ENCODE peak calls at places on chromosomes 3 and 15, in seven cellular contexts. N is psoas muscle, B is AG09309, W is kidney epithelial cell, O is AG04450, A is HL-60, C is cardiac fibroblast. H is an unnamed sample.

GRCh38 chr3:137012097-137012501 is 54.3 kb downstream of the IL20RB start:
- DNase-seq in W (no peak), B (no peak), A (no peak), O (peak; percentile 20), N (no peak), C (peak; percentile 64), H (no peak)

GRCh38 chr15:90219421-90220141 is 14.2 kb downstream of the CIB1 start:
- DNase-seq in B (no peak), W (no peak), C (peak; percentile 31), N (peak; percentile 53), O (no peak), A (no peak), H (no peak)

GRCh38 chr3:55686720-55687254 is 199.7 kb upstream of the WNT5A start:
- DNase-seq in C (no peak), N (no peak), A (no peak), O (no peak), W (no peak), B (no peak), H (no peak)

GRCh38 chr3:131349946-131350347 is 31.6 kb upstream of the NUDT16 start:
- DNase-seq in B (peak; percentile 35), O (peak; percentile 24), N (peak; percentile 20), W (no peak), C (peak; percentile 66), A (no peak), H (peak; percentile 62)

GRCh38 chr3:63508305-63508704 is 144.2 kb upstream of the SNTN start:
- DNase-seq in O (no peak), B (no peak), N (no peak), A (no peak), W (peak; percentile 23), C (no peak), H (peak; percentile 31)

GRCh38 chr3:18712713-18713575 is 287.8 kb upstream of the SATB1 start:
- DNase-seq in C (no peak), B (no peak), A (no peak), O (no peak), N (no peak), W (no peak), H (no peak)

GRCh38 chr3:49120096-49120437 is 556 bp downstream of the USP19 start:
- DNase-seq in O (no peak), W (no peak), N (no peak), B (no peak), C (no peak), A (no peak), H (no peak)

GRCh38 chr3:44885618-44886017 is 11.2 kb downstream of the TGM4 start:
- DNase-seq in B (peak; percentile 60), A (no peak), O (peak; percentile 80), W (peak; percentile 83), C (peak; percentile 94), N (no peak), H (peak; percentile 77)

GRCh38 chr3:194541483-194541882 is 54.7 kb upstream of the ATP13A3 start:
- DNase-seq in B (no peak), A (no peak), C (no peak), W (no peak), N (no peak), O (no peak), H (no peak)

GRCh38 chr3:107992976-107993684 is 97.7 kb downstream of the CD47 start:
- DNase-seq in W (no peak), O (no peak), C (peak; percentile 51), A (no peak), N (no peak), B (no peak), H (peak; percentile 72)

GRCh38 chr3:94862703-94863102 is 799.8 kb downstream of the NSUN3 start:
- DNase-seq in O (no peak), B (no peak), A (no peak), N (no peak), C (peak; percentile 13), W (no peak), H (no peak)

GRCh38 chr3:5136619-5137429 is 14.7 kb downstream of the ARL8B start:
- DNase-seq in O (no peak), W (peak; percentile 16), C (peak; percentile 34), A (peak; percentile 38), N (no peak), B (no peak), H (no peak)

GRCh38 chr3:169865176-169865800 is 4.4 kb downstream of the LRRC31 start:
- DNase-seq in N (no peak), A (no peak), C (no peak), O (no peak), W (no peak), B (no peak), H (no peak)
- TF ChIP-seq CTCF in N (no peak), A (no peak), C (no peak), O (no peak), W (no peak), B (no peak), H (no peak)

DNA sequence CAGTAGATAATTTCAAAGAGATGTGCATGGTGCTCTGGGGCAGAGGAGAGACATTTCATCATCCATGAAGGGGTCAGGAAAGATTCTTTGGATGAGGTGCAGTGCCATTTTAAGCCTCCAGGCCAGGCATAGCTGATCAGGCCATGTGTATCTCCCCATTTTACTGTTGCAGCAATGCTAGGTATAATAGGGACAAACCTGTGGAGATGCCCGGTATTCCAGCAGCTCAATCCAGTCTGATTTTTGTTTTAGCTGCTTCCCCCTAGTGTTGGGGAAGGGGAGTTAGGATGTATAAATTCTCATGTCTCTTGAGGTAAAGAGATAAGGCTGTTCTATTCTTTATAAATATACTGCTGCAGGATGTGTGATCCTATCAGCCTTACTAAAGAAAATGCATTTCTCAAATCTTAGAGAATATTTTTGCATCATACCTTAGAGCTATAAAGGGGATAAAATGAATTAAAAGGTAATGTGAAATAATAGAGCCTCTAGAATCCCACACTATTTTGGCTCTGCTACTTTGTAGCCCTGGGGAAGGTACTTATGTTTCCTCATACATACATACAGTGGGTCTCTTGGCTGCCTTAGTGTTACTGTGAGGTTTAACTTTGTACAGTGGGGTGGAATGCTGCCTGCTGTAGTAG is 5.2 kb downstream of the CDV3 start:
- DNase-seq in N (no peak), C (peak; percentile 70), B (no peak), O (no peak), W (no peak), A (no peak), H (no peak)
- TF ChIP-seq CTCF in N (peak; percentile 44), C (peak; percentile 64), B (peak; percentile 63), O (peak; percentile 76), W (peak; percentile 65), A (peak; percentile 20), H (peak; percentile 69)

GRCh38 chr15:80308002-80308401 is 56.0 kb upstream of the CTXND1 start:
- DNase-seq in B (no peak), O (no peak), A (no peak), W (no peak), C (no peak), N (no peak), H (no peak)
- TF ChIP-seq CTCF in B (no peak), O (no peak), A (no peak), W (no peak), C (no peak), N (no peak), H (no peak)

GRCh38 chr3:177753498-177754155 is 556.3 kb upstream of the TBL1XR1 start:
- DNase-seq in C (peak; percentile 70), N (peak; percentile 41), W (no peak), A (no peak), B (no peak), O (no peak), H (no peak)
- TF ChIP-seq CTCF in C (no peak), N (no peak), W (no peak), A (no peak), B (no peak), O (no peak), H (no peak)

GRCh38 chr3:24645047-24645446 is 150.4 kb upstream of the THRB start:
- DNase-seq in B (no peak), O (no peak), A (no peak), C (no peak), W (no peak), N (no peak), H (no peak)

GRCh38 chr3:24639061-24639460 is 144.4 kb upstream of the THRB start:
- DNase-seq in O (no peak), N (no peak), W (no peak), A (no peak), C (no peak), B (no peak), H (no peak)

GRCh38 chr3:24639640-24640329 is 145.1 kb upstream of the THRB start:
- DNase-seq in B (no peak), N (no peak), C (no peak), O (no peak), A (no peak), W (no peak), H (no peak)

GRCh38 chr3:24641628-24642027 is 147.0 kb upstream of the THRB start:
- DNase-seq in O (no peak), C (no peak), W (no peak), A (no peak), B (no peak), N (no peak), H (no peak)

DNA sequence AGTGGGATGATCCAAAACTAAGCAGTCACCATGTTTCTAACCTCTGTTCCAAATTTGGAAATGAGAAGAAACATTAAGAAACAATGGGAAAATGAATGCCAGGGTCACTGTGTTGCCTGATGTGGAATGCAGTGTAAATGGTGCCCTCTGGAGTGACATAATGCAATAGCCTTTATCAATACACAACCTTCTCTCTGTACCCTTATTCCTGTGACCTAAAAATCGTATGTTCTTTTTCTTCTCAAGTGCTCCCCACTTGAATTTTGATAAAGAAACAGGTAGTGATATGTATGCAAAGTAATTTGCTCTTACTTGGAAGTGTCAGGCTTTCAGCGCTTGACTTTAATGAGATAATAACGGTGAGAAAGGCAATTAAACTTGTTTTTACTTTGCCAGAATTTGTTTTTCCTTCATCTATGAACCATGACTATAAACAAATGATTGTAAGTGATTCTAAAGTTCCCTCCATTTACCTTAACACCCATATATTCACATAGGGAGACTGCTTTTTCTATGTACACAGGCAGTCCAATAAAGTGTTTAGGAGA is 145.8 kb upstream of the THRB start:
- DNase-seq in B (no peak), N (no peak), C (peak; percentile 69), W (peak; percentile 7), O (no peak), A (no peak), H (no peak)
- TF ChIP-seq CTCF in B (peak; percentile 55), N (peak; percentile 35), C (peak; percentile 38), W (peak; percentile 63), O (peak; percentile 25), A (peak; percentile 4), H (peak; percentile 80)

GRCh38 chr3:9717563-9717962 is 13.9 kb downstream of the CPNE9 start:
- DNase-seq in B (no peak), C (no peak), A (no peak), N (no peak), O (no peak), W (no peak), H (no peak)
- TF ChIP-seq CTCF in B (no peak), C (no peak), A (no peak), N (no peak), O (no peak), W (no peak), H (no peak)

GRCh38 chr3:36814776-36815175 is 50.4 kb upstream of the DCLK3 start:
- DNase-seq in W (no peak), O (no peak), C (no peak), B (no peak), A (no peak), N (no peak), H (no peak)
- TF ChIP-seq CTCF in W (peak; percentile 3), O (peak; percentile 42), C (peak; percentile 32), B (peak; percentile 28), A (no peak), N (no peak), H (peak; percentile 21)

GRCh38 chr15:59532770-59533379 is 78.7 kb upstream of the GCNT3 start:
- DNase-seq in W (peak; percentile 10), N (no peak), C (peak; percentile 61), O (peak; percentile 11), B (no peak), A (no peak), H (no peak)
- TF ChIP-seq CTCF in W (peak; percentile 77), N (peak; percentile 57), C (peak; percentile 71), O (peak; percentile 74), B (peak; percentile 68), A (peak; percentile 62), H (peak; percentile 82)